ENCODE peak calls at places on chromosomes 1 and 21, in five cellular contexts. S is testis, W is AG09309, Z is left lung, H is A549. N is an unnamed sample.

GRCh38 chr1:147545133-147545532 is 3.8 kb downstream of the BCL9 start:
- DNase-seq in Z (peak), W (peak), S (no peak), H (no peak), N (no peak)

GRCh38 chr1:168510595-168510918 is 33.2 kb downstream of the XCL2 start:
- DNase-seq in Z (no peak), H (no peak), S (no peak), W (no peak), N (no peak)

GRCh38 chr1:50474859-50475809 is 51.9 kb upstream of the DMRTA2 start:
- DNase-seq in H (peak), W (no peak), Z (no peak), S (no peak), N (no peak)

GRCh38 chr1:37267111-37267835 is 207.1 kb upstream of the ZC3H12A start:
- DNase-seq in H (no peak), S (no peak), W (no peak), Z (no peak), N (no peak)

GRCh38 chr1:27060879-27061278 is 48.2 kb upstream of the TENT5B start:
- DNase-seq in H (no peak), W (no peak), Z (no peak), S (no peak), N (no peak)

GRCh38 chr1:18957136-18957521 is 653 bp upstream of the IFFO2 start:
- DNase-seq in Z (no peak), W (no peak), H (no peak), S (peak), N (no peak)

GRCh38 chr1:17090844-17091243 is 28.4 kb downstream of the PADI2 start:
- DNase-seq in S (no peak), W (no peak), Z (no peak), H (no peak), N (no peak)

GRCh38 chr1:178168535-178168934 is 74.6 kb downstream of the RASAL2 start:
- DNase-seq in W (no peak), H (no peak), S (no peak), Z (no peak), N (no peak)

GRCh38 chr1:188782220-188782841 is 1695.3 kb downstream of the BRINP3 start:
- DNase-seq in W (no peak), H (peak), Z (no peak), S (peak), N (no peak)

GRCh38 chr1:203451849-203452784 is 23.5 kb upstream of the PRELP start:
- DNase-seq in W (no peak), Z (no peak), S (no peak), H (no peak), N (no peak)

GRCh38 chr1:186486061-186486460 is 25.1 kb upstream of the PDC start:
- DNase-seq in S (no peak), Z (no peak), H (no peak), W (no peak), N (no peak)

GRCh38 chr1:55594701-55595100 is 379.5 kb upstream of the USP24 start:
- DNase-seq in W (no peak), S (no peak), Z (no peak), H (no peak), N (no peak)

GRCh38 chr21:26389971-26390641 is 183.0 kb downstream of the CYYR1 start:
- DNase-seq in S (no peak), Z (no peak), W (peak), H (peak), N (no peak)

GRCh38 chr1:76802094-76802493 is 65.2 kb upstream of the ST6GALNAC5 start:
- DNase-seq in W (no peak), Z (no peak), S (no peak), H (no peak), N (no peak)

GRCh38 chr1:29445330-29445729 is 209.0 kb downstream of the PTPRU start:
- DNase-seq in S (no peak), W (no peak), H (no peak), Z (no peak), N (no peak)

GRCh38 chr1:164592634-164593033 is 33.6 kb downstream of the PBX1 start:
- DNase-seq in W (no peak), S (no peak), Z (no peak), H (no peak), N (no peak)

GRCh38 chr1:79117376-79117775 is 110.8 kb upstream of the ADGRL4 start:
- DNase-seq in S (no peak), Z (no peak), H (no peak), W (no peak), N (no peak)

GRCh38 chr1:204961765-204962419 is 81.1 kb upstream of the CNTN2 start:
- DNase-seq in H (no peak), W (no peak), Z (no peak), S (no peak), N (no peak)

GRCh38 chr1:166133857-166134256 is 32.9 kb downstream of the FAM78B start:
- DNase-seq in H (no peak), S (no peak), W (no peak), Z (no peak), N (no peak)

GRCh38 chr1:166136252-166136651 is 30.5 kb downstream of the FAM78B start:
- DNase-seq in H (no peak), W (no peak), Z (no peak), S (no peak), N (no peak)

GRCh38 chr1:166132496-166132895 is 34.3 kb downstream of the FAM78B start:
- DNase-seq in W (no peak), S (no peak), H (no peak), Z (no peak), N (no peak)

GRCh38 chr1:166136699-166137401 is 30.0 kb downstream of the FAM78B start:
- DNase-seq in W (no peak), S (no peak), H (no peak), Z (no peak), N (no peak)

DNA sequence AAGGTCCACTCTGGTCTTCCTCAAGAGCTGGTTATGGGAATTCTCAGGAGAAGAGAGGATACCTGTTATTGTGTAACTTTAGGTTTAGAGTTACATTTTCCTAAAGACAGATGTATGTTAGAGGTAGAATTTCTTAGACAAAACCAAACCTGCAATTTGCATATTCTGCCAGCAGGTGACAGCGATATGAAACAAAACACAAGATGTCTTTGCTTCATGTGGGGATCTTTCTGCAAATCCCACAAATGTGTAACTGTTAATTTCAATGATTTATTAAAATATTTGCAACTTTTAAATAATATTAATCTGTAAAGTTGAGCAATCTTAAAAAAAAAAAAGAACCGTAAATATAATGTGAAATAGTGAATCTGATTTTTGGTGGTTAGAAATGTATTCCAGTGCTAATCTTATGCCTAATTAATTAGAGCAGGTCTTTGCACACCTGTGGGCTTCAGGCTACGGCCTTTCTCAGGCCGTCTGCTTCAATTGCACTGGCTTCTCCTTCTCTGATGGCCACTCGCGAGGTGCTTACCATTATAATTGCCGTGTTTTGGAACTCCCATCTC is 33.4 kb downstream of the FAM78B start:
- DNase-seq in S (no peak), Z (no peak), W (no peak), H (no peak), N (no peak)
- TF ChIP-seq CTCF in S (peak), Z (peak), W (peak), H (peak), N (peak)

GRCh38 chr1:52904590-52905375 is 16.8 kb downstream of the ECHDC2 start:
- DNase-seq in H (peak), S (no peak), Z (no peak), W (no peak), N (no peak)
- TF ChIP-seq CTCF in H (peak), S (no peak), Z (peak), W (peak), N (peak)

GRCh38 chr1:85692730-85693314 is 15.4 kb downstream of the ZNHIT6 start:
- DNase-seq in W (peak), S (no peak), Z (no peak), H (no peak), N (no peak)
- TF ChIP-seq CTCF in W (peak), S (no peak), Z (peak), H (peak), N (peak)

DNA sequence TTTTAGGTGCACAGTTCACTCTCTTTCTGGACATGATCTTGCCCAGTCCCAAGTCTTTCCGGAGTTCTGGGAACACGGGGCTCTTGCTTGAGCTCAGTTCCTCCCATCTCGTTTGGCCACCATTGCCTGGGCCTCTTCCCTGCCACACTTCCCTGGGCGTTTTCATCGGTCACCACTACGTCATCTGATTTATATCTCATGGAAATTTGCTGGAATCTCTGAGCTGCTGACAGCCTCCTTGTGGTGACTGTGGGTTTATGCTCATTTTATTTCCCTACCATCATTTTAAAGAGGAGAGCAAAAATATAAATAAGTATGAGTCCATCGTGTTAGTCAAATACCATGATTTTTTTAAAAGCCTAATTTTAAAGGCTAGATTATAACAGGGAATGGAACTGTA is 449.1 kb upstream of the KAZN start:
- DNase-seq in S (no peak), Z (no peak), W (no peak), H (peak), N (no peak)
- TF ChIP-seq CTCF in S (no peak), Z (no peak), W (peak), H (no peak), N (peak)

DNA sequence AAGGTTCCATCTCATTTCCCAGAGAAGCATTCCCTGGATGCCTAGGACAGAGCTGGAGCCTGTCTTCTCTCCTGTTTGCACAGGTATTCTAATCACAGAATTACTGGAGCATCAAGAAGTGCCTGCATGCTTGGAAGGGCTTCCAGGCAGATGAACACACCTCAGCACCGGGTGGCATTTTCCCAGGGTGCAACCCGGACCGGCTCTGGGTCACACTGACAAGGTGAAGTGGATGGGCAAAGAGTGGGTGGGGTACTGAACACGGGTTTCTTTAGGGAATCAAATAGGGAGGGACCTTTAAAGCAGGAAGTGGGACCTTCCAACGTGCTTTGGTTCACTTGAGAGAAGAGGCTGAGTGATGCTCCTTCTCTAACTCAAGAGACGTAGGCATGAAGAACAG is 7.1 kb upstream of the PEF1 start:
- DNase-seq in H (no peak), W (no peak), S (no peak), Z (no peak), N (no peak)
- TF ChIP-seq CTCF in H (no peak), W (no peak), S (no peak), Z (no peak), N (no peak)

GRCh38 chr1:180270767-180271639 is 40.9 kb downstream of the LHX4 start:
- DNase-seq in S (no peak), Z (no peak), H (no peak), W (no peak), N (no peak)

GRCh38 chr1:180267761-180268555 is 37.9 kb downstream of the LHX4 start:
- DNase-seq in Z (no peak), W (no peak), S (no peak), H (no peak), N (peak)

GRCh38 chr1:180268556-180269044 is 38.5 kb downstream of the LHX4 start:
- DNase-seq in W (no peak), S (no peak), H (no peak), Z (no peak), N (no peak)

GRCh38 chr1:180271640-180272255 is 41.7 kb downstream of the LHX4 start:
- DNase-seq in S (no peak), H (no peak), W (no peak), Z (no peak), N (no peak)

GRCh38 chr1:180269848-180270766 is 40.0 kb downstream of the LHX4 start:
- DNase-seq in H (no peak), Z (no peak), S (no peak), W (no peak), N (no peak)
- TF ChIP-seq CTCF in H (peak), Z (no peak), S (no peak), W (peak), N (no peak)

GRCh38 chr21:28856588-28857250 is 136.0 kb downstream of the LTN1 start:
- DNase-seq in W (no peak), S (no peak), H (no peak), Z (no peak), N (no peak)
- TF ChIP-seq CTCF in W (no peak), S (no peak), H (no peak), Z (no peak), N (no peak)

GRCh38 chr1:96598416-96599168 is 123.0 kb upstream of the PTBP2 start:
- DNase-seq in H (no peak), W (peak), Z (no peak), S (no peak), N (no peak)

DNA sequence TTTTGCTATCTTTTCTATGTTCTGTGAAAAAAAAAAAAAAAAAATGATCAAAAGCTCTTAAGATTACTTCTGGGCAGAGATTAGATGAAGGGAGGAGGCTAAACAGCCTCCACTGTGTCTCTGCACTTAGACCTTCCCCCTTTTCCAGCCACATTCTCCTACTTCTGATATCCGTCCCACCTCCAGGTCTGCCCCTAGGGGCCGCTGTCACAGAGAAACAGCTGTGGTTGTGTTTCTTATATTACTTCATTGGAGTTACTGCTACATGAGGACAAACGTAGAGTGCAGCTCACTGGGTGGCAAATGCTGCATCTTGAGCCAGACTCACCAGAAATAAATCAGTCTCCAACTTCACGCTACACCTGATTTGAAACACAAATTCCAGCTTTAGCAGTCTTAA is 125.4 kb upstream of the PTBP2 start:
- DNase-seq in Z (peak), S (peak), W (no peak), H (peak), N (no peak)
- TF ChIP-seq CTCF in Z (peak), S (no peak), W (peak), H (peak), N (peak)

GRCh38 chr1:40691538-40692428 is at the start of gene NFYC:
- DNase-seq in W (peak), S (peak), H (peak), Z (peak), N (peak)
- TF ChIP-seq CTCF in W (no peak), S (peak), H (no peak), Z (no peak), N (peak)